ENCODE peak calls at places on chromosomes 2 and 18, in six cellular contexts. Y is astrocyte, T is OCI-LY7, I is A673, P is A549, W is ascending aorta. H is an unnamed sample.
A peak's percentile ranks its signal among the peaks of the same experiment; 100 is the strongest.

GRCh38 chr2:26848336-26849055 is 564 bp downstream of the DPYSL5 start:
- DNase-seq in I (peak; percentile 58), P (peak; percentile 38), T (no peak), Y (no peak), W (no peak), H (peak; percentile 39)

GRCh38 chr2:59413751-59414570 is 1139.5 kb downstream of the BCL11A start:
- DNase-seq in Y (no peak), W (no peak), I (no peak), T (no peak), P (no peak), H (no peak)

GRCh38 chr2:7572460-7572859 is 655.2 kb downstream of the RNF144A start:
- DNase-seq in Y (no peak), P (no peak), T (peak; percentile 76), I (no peak), W (no peak), H (no peak)

GRCh38 chr2:104444392-104444791 is 409.5 kb upstream of the POU3F3 start:
- DNase-seq in Y (peak; percentile 76), W (no peak), T (no peak), I (no peak), P (no peak), H (no peak)

GRCh38 chr2:98867539-98868309 is 68.3 kb downstream of the CRACDL start:
- DNase-seq in W (no peak), P (peak; percentile 11), I (no peak), Y (no peak), T (no peak), H (no peak)

GRCh38 chr2:215831296-215831913 is 181.9 kb downstream of the MREG start:
- DNase-seq in T (peak; percentile 40), Y (peak; percentile 56), I (no peak), P (peak; percentile 17), W (no peak), H (peak; percentile 28)

GRCh38 chr18:23200751-23201150 is 65.5 kb downstream of the CABLES1 start:
- DNase-seq in T (no peak), Y (no peak), P (no peak), W (no peak), I (no peak), H (no peak)

GRCh38 chr18:10687161-10687925 is 161.5 kb downstream of the NAPG start:
- DNase-seq in P (no peak), I (no peak), Y (no peak), W (no peak), T (no peak), H (no peak)

GRCh38 chr2:235567842-235568241 is 74.0 kb downstream of the AGAP1 start:
- DNase-seq in Y (no peak), I (no peak), W (no peak), T (no peak), P (no peak), H (no peak)

GRCh38 chr2:47389692-47390091 is 13.3 kb upstream of the MSH2 start:
- DNase-seq in Y (no peak), I (no peak), W (no peak), P (no peak), T (no peak), H (no peak)

GRCh38 chr2:44941551-44942234 is at the start of gene SIX3:
- DNase-seq in W (no peak), T (no peak), P (peak; percentile 75), I (peak; percentile 72), Y (peak; percentile 79), H (no peak)

GRCh38 chr2:17309741-17310339 is 208.4 kb downstream of the RAD51AP2 start:
- DNase-seq in I (peak; percentile 68), T (peak; percentile 57), P (peak; percentile 81), W (no peak), Y (peak; percentile 39), H (peak; percentile 86)

GRCh38 chr2:86297382-86298147 is 39.9 kb downstream of the REEP1 start:
- DNase-seq in I (peak; percentile 17), Y (no peak), W (no peak), T (peak; percentile 28), P (peak; percentile 41), H (no peak)

GRCh38 chr2:17122887-17123501 is 395.2 kb downstream of the RAD51AP2 start:
- DNase-seq in P (no peak), I (no peak), Y (no peak), T (no peak), W (no peak), H (no peak)

GRCh38 chr2:110865188-110865587 is 132.8 kb downstream of the ACOXL start:
- DNase-seq in T (no peak), I (no peak), Y (no peak), W (no peak), P (no peak), H (no peak)

GRCh38 chr2:30382995-30383394 is 64.1 kb upstream of the LCLAT1 start:
- DNase-seq in I (no peak), W (no peak), P (no peak), T (no peak), Y (no peak), H (no peak)

GRCh38 chr2:216389565-216389964 is 17.3 kb upstream of the MARCHF4 start:
- DNase-seq in W (no peak), Y (peak; percentile 40), T (no peak), I (no peak), P (no peak), H (no peak)

GRCh38 chr2:120947982-120948661 is 212.5 kb downstream of the GLI2 start:
- DNase-seq in Y (no peak), W (no peak), I (no peak), T (peak; percentile 52), P (no peak), H (no peak)

GRCh38 chr2:36502081-36502480 is 95.9 kb downstream of the FEZ2 start:
- DNase-seq in I (no peak), T (no peak), W (no peak), Y (peak; percentile 66), P (no peak), H (peak; percentile 32)

GRCh38 chr18:74264303-74265020 is 27.3 kb downstream of the CYB5A start:
- DNase-seq in W (no peak), Y (no peak), T (no peak), I (no peak), P (no peak), H (no peak)

GRCh38 chr2:219775506-219775905 is 148.1 kb downstream of the SLC4A3 start:
- DNase-seq in T (no peak), P (no peak), I (no peak), Y (no peak), W (no peak), H (no peak)

GRCh38 chr18:6482198-6482977 is 67.7 kb upstream of the L3MBTL4 start:
- DNase-seq in I (peak; percentile 3), T (no peak), P (peak; percentile 19), W (no peak), Y (peak; percentile 42), H (peak; percentile 85)

GRCh38 chr2:201798252-201798918 is 8.0 kb upstream of the CDK15 start:
- DNase-seq in T (no peak), W (no peak), P (peak; percentile 12), I (no peak), Y (peak; percentile 97), H (no peak)

DNA sequence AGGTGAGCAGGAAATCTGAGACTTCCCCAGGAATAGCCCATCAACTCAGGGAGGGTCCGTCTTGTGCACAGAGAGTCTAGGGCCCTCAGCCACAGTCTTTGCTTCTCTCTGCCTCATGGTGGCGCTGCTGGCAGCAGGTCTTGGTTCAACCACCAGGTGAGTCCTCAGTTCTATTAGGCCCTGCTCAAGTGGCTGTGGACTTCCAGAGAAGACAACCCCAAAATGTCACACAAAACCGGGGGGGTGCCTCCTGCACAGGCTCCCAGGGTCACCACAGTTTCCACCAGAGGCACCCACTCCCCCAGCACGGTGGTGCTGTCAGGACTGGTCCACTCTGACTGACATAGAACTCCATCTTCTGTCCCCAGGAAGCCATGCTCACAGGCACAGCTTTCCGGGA is 2.4 kb upstream of the CHRNG start:
- DNase-seq in I (no peak), W (no peak), T (peak; percentile 44), Y (no peak), P (peak; percentile 23), H (no peak)
- TF ChIP-seq CTCF in I (peak; percentile 51), W (no peak), T (peak; percentile 78), Y (no peak), P (peak; percentile 7), H (peak; percentile 8)

DNA sequence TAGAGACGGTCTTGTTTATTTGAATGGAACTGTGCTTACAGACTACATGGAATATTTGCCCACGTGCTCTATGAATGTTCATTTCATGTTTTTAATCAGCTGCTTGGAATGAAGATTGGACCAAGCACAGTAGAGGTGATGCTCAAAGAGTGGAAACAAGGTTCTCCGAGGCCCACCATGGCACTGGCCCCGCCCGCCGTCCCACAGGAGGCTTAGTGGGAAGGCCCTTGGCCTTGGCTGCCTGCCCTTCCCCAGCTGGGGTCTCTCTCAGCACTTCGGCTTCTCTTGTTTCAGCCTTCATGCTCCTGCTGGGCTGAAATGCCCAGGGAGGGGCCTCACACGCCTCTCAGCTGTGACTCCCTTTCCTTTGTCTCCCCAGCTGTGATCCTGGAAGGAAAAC is 833.1 kb downstream of the GALR1 start:
- DNase-seq in T (no peak), I (no peak), W (no peak), P (no peak), Y (no peak), H (no peak)
- H3K9me3 ChIP-seq in T (no peaks in the 10 kb centered on the region), I (peaks cover 30% of the 10 kb centered on the region), W (no peaks in the 10 kb centered on the region), P (no peaks in the 10 kb centered on the region), Y (peaks cover 8% of the 10 kb centered on the region), H (no peaks in the 10 kb centered on the region)

DNA sequence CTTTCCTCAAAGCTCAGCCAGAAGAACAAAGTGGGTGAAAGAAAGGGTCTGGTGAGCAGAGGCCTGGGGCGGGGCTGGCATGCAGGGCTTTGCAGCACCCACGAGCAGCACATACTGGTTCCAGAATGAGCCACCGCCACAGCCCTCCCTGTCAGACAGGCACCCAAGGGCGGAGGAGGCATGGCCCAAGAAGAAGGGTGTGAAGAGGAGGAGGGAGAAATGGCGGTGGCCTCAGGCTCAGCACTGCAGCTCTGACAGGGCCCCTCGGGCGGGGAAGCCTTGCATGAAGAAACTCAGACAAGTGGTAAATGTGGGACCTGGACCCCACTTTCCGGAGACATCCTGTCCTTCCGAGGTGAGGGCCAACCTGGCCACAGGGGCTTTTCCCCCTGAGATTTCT is 15.7 kb downstream of the FAM228A start:
- DNase-seq in W (no peak), I (no peak), P (no peak), Y (no peak), T (no peak), H (no peak)
- TF ChIP-seq CTCF in W (no peak), I (no peak), P (no peak), Y (no peak), T (no peak), H (no peak)

DNA sequence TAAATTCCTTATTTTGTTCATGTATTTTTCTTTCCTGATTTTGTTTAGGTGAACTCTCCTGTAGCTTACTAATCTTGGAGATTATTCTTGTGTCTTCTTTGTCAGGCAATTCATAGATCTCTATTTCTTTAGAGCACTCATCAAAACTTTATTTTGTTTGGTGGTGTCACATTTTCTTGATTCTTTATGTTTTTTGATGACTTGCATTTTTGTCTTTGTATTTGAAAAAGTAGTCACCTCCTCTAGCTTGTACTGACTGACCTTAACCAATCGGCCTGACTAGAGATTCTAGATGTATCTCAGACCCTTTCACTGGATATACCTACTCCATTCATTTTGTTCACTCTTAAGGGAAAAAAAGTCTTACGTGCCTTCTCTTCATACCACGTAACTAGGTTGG is 986.3 kb upstream of the LRRTM1 start:
- DNase-seq in Y (no peak), W (no peak), P (no peak), T (no peak), I (no peak), H (no peak)
- H3K9me3 ChIP-seq in Y (no peaks in the 10 kb centered on the region), W (peaks cover 6% of the 10 kb centered on the region), P (peaks cover 6% of the 10 kb centered on the region), T (no peaks in the 10 kb centered on the region), I (peaks cover 33% of the 10 kb centered on the region), H (no peaks in the 10 kb centered on the region)

DNA sequence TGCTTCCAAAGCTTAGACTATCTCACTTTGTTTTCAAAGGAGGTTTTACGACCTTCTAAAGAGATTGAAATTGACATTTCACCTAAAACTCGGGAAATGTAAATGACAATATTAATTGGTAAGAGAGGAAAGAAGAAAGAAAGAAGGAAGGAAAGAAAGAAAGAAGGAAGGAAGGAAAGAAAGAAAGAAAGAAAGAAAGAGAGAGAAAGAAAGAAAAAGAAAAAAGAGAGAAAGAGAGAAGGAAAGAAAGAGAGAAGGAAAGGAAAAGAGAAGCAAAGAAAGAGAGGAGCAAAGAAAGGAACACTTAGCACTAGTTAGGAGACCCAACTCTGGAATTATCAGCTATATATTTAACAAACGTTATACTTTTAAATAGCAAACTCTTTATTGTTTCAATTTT is 3.7 kb downstream of the GKN1 start:
- DNase-seq in W (no peak), I (no peak), T (no peak), Y (no peak), P (no peak), H (no peak)
- TF ChIP-seq CTCF in W (no peak), I (no peak), T (no peak), Y (no peak), P (no peak), H (no peak)

H was measured in hepatocyte.